ENCODE peak calls at places on chromosomes 16 and 17, in ten cellular contexts. One of them, this sample, is unnamed.

GRCh38 chr17:49556183-49556943 is 19.3 kb upstream of the NXPH3 start:
- DNase-seq in hepatocyte: peak; percentile 88
- DNase-seq in breast epithelium: peak; percentile 80
- DNase-seq in aorta: peak; percentile 81
- DNase-seq in MM.1S: peak; percentile 64
- DNase-seq in GM12878: no peak
- DNase-seq in tibial artery: peak; percentile 63
- DNase-seq in CD8-positive, alpha-beta memory T cell: peak; percentile 72
- DNase-seq in body of pancreas: peak; percentile 80
- DNase-seq in heart left ventricle: peak; percentile 73
- DNase-seq in this sample: no peak

GRCh38 chr17:72931163-72931562 is 161.3 kb downstream of the SLC39A11 start:
- DNase-seq in MM.1S: no peak
- DNase-seq in heart left ventricle: no peak
- DNase-seq in hepatocyte: no peak
- DNase-seq in aorta: no peak
- DNase-seq in breast epithelium: no peak
- DNase-seq in tibial artery: no peak
- DNase-seq in GM12878: peak; percentile 25
- DNase-seq in body of pancreas: peak; percentile 14
- DNase-seq in CD8-positive, alpha-beta memory T cell: peak; percentile 3
- DNase-seq in this sample: no peak

GRCh38 chr16:1876468-1876867 is 4.5 kb upstream of the MEIOB start:
- DNase-seq in aorta: no peak
- DNase-seq in hepatocyte: no peak
- DNase-seq in MM.1S: peak; percentile 86
- DNase-seq in breast epithelium: no peak
- DNase-seq in CD8-positive, alpha-beta memory T cell: no peak
- DNase-seq in body of pancreas: no peak
- DNase-seq in heart left ventricle: no peak
- DNase-seq in GM12878: peak; percentile 20
- DNase-seq in tibial artery: no peak
- DNase-seq in this sample: no peak

GRCh38 chr17:65987988-65988387 is 203.9 kb downstream of the CEP112 start:
- DNase-seq in aorta: no peak
- DNase-seq in MM.1S: peak; percentile 49
- DNase-seq in GM12878: peak; percentile 5
- DNase-seq in heart left ventricle: no peak
- DNase-seq in breast epithelium: no peak
- DNase-seq in tibial artery: no peak
- DNase-seq in body of pancreas: no peak
- DNase-seq in CD8-positive, alpha-beta memory T cell: no peak
- DNase-seq in hepatocyte: peak; percentile 35
- DNase-seq in this sample: peak; percentile 31

GRCh38 chr16:57795431-57795878 is 6.8 kb downstream of the KIFC3 start:
- DNase-seq in body of pancreas: peak; percentile 82
- DNase-seq in tibial artery: no peak
- DNase-seq in CD8-positive, alpha-beta memory T cell: peak; percentile 24
- DNase-seq in aorta: no peak
- DNase-seq in hepatocyte: peak; percentile 53
- DNase-seq in heart left ventricle: no peak
- DNase-seq in MM.1S: peak; percentile 85
- DNase-seq in GM12878: no peak
- DNase-seq in breast epithelium: no peak
- DNase-seq in this sample: no peak

GRCh38 chr16:88839745-88840588 is 16.8 kb downstream of the GALNS start:
- DNase-seq in MM.1S: no peak
- DNase-seq in heart left ventricle: no peak
- DNase-seq in tibial artery: no peak
- DNase-seq in hepatocyte: no peak
- DNase-seq in aorta: no peak
- DNase-seq in GM12878: no peak
- DNase-seq in body of pancreas: no peak
- DNase-seq in breast epithelium: no peak
- DNase-seq in CD8-positive, alpha-beta memory T cell: no peak
- DNase-seq in this sample: no peak

GRCh38 chr16:15482068-15482747 is 47.8 kb downstream of the BMERB1 start:
- DNase-seq in GM12878: no peak
- DNase-seq in breast epithelium: peak; percentile 62
- DNase-seq in hepatocyte: peak; percentile 89
- DNase-seq in CD8-positive, alpha-beta memory T cell: no peak
- DNase-seq in heart left ventricle: peak; percentile 46
- DNase-seq in body of pancreas: peak; percentile 87
- DNase-seq in MM.1S: no peak
- DNase-seq in tibial artery: no peak
- DNase-seq in aorta: peak; percentile 58
- DNase-seq in this sample: peak; percentile 16

GRCh38 chr16:728131-728889 is 1.4 kb downstream of the HAGHL start:
- DNase-seq in body of pancreas: peak; percentile 57
- DNase-seq in aorta: peak; percentile 82
- DNase-seq in CD8-positive, alpha-beta memory T cell: peak; percentile 81
- DNase-seq in tibial artery: peak; percentile 49
- DNase-seq in heart left ventricle: peak; percentile 70
- DNase-seq in GM12878: no peak
- DNase-seq in hepatocyte: peak; percentile 85
- DNase-seq in MM.1S: peak; percentile 93
- DNase-seq in breast epithelium: no peak
- DNase-seq in this sample: no peak

GRCh38 chr16:2773188-2773968 is 3.7 kb downstream of the ELOB start:
- DNase-seq in body of pancreas: peak; percentile 4
- DNase-seq in aorta: peak; percentile 18
- DNase-seq in tibial artery: no peak
- DNase-seq in MM.1S: no peak
- DNase-seq in breast epithelium: no peak
- DNase-seq in hepatocyte: no peak
- DNase-seq in CD8-positive, alpha-beta memory T cell: no peak
- DNase-seq in GM12878: no peak
- DNase-seq in heart left ventricle: no peak
- DNase-seq in this sample: no peak

GRCh38 chr17:83191388-83192160 is 112.2 kb downstream of the METRNL start:
- DNase-seq in body of pancreas: peak; percentile 2
- DNase-seq in aorta: peak; percentile 46
- DNase-seq in GM12878: no peak
- DNase-seq in tibial artery: peak; percentile 20
- DNase-seq in heart left ventricle: peak; percentile 17
- DNase-seq in MM.1S: no peak
- DNase-seq in CD8-positive, alpha-beta memory T cell: no peak
- DNase-seq in breast epithelium: no peak
- DNase-seq in hepatocyte: no peak
- DNase-seq in this sample: no peak

GRCh38 chr16:72224260-72224768 is 52.4 kb upstream of the PMFBP1 start:
- DNase-seq in hepatocyte: peak; percentile 47
- DNase-seq in GM12878: no peak
- DNase-seq in body of pancreas: peak; percentile 61
- DNase-seq in MM.1S: no peak
- DNase-seq in heart left ventricle: no peak
- DNase-seq in CD8-positive, alpha-beta memory T cell: no peak
- DNase-seq in tibial artery: no peak
- DNase-seq in breast epithelium: no peak
- DNase-seq in aorta: no peak
- DNase-seq in this sample: no peak

DNA sequence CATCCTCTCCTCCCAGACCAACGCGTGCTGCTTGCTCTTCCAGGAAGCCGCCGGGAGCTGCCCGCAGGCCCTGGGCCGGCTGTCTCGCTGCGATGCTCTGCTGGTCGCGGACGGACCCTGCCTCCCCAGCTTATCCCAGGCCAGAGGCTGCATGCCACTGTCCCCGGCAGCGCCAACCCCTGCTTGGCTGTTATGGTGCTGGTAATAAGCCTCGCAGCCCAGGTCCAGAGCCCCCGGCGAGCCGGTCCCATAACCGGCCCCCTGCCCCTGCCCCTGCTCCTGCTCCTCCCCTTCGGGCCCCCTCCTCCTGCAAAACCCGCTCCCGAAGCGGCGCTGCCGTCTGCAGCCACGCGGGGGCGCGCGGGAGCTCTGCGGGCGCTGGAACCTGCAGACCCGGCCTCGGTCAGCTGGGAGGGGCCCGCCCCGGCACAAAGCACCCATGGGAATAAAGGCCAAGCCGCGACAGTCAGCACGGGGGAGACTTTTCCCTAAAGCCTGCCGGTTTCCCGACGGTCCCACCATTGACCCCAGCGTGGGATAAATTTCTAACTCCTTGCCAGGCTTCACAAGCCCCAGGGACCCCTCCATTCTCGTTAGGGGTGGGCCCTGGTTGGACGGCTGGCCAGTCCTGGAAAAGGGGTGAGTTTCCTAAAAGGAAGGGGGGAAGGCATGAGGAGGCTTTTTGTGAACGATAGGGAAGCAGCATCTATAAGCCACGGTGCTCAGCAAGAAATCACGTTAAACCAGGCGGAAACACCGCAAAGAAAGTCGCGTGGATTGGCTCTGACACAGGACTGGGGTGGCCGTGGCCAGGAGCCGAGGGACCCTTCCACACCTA is 11.2 kb downstream of the ENPP7 start:
- DNase-seq in body of pancreas: peak; percentile 85
- DNase-seq in heart left ventricle: peak; percentile 69
- DNase-seq in GM12878: no peak
- DNase-seq in MM.1S: peak; percentile 38
- DNase-seq in tibial artery: peak; percentile 53
- DNase-seq in CD8-positive, alpha-beta memory T cell: peak; percentile 59
- DNase-seq in aorta: peak; percentile 78
- DNase-seq in hepatocyte: peak; percentile 91
- DNase-seq in breast epithelium: peak; percentile 73
- DNase-seq in this sample: peak; percentile 76
- H3K4me3 ChIP-seq in body of pancreas: no peak overlapping the region
- H3K4me3 ChIP-seq in heart left ventricle: no peak overlapping the region
- H3K4me3 ChIP-seq in GM12878: no peak overlapping the region
- H3K4me3 ChIP-seq in MM.1S: no peak overlapping the region
- H3K4me3 ChIP-seq in tibial artery: no peak overlapping the region
- H3K4me3 ChIP-seq in CD8-positive, alpha-beta memory T cell: no peak overlapping the region
- H3K4me3 ChIP-seq in aorta: no peak overlapping the region
- H3K4me3 ChIP-seq in hepatocyte: no peak overlapping the region
- H3K4me3 ChIP-seq in breast epithelium: peak overlapping the region; percentile 54
- H3K4me3 ChIP-seq in this sample: peak overlapping the region; percentile 74

GRCh38 chr16:66906916-66907836 is 11.5 kb downstream of the CDH16 start:
- DNase-seq in body of pancreas: no peak
- DNase-seq in breast epithelium: no peak
- DNase-seq in heart left ventricle: no peak
- DNase-seq in hepatocyte: no peak
- DNase-seq in aorta: no peak
- DNase-seq in MM.1S: no peak
- DNase-seq in CD8-positive, alpha-beta memory T cell: no peak
- DNase-seq in tibial artery: no peak
- DNase-seq in GM12878: no peak
- DNase-seq in this sample: no peak
- H3K27ac ChIP-seq in body of pancreas: no peak overlapping the region
- H3K27ac ChIP-seq in breast epithelium: no peak overlapping the region
- H3K27ac ChIP-seq in heart left ventricle: peak overlapping the region; percentile 98
- H3K27ac ChIP-seq in hepatocyte: no peak overlapping the region
- H3K27ac ChIP-seq in aorta: no peak overlapping the region
- H3K27ac ChIP-seq in MM.1S: no peak overlapping the region
- H3K27ac ChIP-seq in CD8-positive, alpha-beta memory T cell: no peak overlapping the region
- H3K27ac ChIP-seq in tibial artery: peak overlapping the region; percentile 91
- H3K27ac ChIP-seq in GM12878: no peak overlapping the region
- H3K27ac ChIP-seq in this sample: no peak overlapping the region

DNA sequence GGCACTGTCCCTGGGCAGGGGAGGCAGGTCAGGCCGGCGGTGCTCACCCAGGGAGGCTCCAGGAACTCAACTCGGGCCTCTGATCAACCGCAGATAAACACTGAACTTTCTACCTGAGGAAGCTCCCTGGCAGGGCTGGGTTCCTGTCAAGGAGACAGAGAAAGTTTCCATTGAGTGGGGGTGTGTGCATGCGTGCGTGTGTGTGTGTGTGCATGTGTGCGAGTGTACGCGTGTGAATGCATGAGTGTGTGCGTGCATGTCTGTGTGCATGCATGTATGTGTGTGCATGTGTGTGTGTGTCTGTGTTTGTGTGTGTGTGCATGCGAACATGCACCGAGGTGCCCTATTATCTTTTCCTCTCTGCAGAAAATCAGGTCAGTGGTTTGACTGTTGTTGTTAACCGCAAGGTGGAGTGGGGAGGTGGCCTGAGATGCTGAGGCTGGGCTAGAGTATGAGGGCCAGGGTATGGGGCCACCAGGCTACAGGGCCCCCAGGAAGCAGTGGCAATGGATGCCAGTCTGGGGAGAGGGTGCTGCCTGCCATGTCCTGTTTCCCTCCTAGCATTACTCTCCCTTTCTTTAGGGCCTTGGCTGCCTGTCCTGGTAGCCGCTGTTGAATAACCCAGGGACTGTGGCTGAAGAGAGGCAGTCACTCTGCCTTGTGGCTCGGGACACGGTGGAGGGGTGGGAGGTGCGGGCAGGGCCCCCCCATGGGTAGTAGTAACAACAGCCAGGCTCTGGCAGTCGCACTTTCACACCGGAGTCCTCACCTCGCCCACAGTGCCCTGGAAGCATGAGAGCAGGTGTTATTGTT is 24.0 kb downstream of the CCR7 start:
- DNase-seq in hepatocyte: peak; percentile 46
- DNase-seq in heart left ventricle: no peak
- DNase-seq in GM12878: no peak
- DNase-seq in aorta: no peak
- DNase-seq in CD8-positive, alpha-beta memory T cell: peak; percentile 85
- DNase-seq in MM.1S: no peak
- DNase-seq in tibial artery: no peak
- DNase-seq in body of pancreas: no peak
- DNase-seq in breast epithelium: peak; percentile 45
- DNase-seq in this sample: no peak
- H3K4me1 ChIP-seq in hepatocyte: peaks cover 36% of the 10 kb centered on the region
- H3K4me1 ChIP-seq in heart left ventricle: peaks cover 54% of the 10 kb centered on the region
- H3K4me1 ChIP-seq in GM12878: peaks cover 61% of the 10 kb centered on the region
- H3K4me1 ChIP-seq in aorta: no peaks in the 10 kb centered on the region
- H3K4me1 ChIP-seq in CD8-positive, alpha-beta memory T cell: peaks cover 93% of the 10 kb centered on the region
- H3K4me1 ChIP-seq in MM.1S: no peaks in the 10 kb centered on the region
- H3K4me1 ChIP-seq in tibial artery: peaks cover 10% of the 10 kb centered on the region
- H3K4me1 ChIP-seq in body of pancreas: peaks cover 49% of the 10 kb centered on the region
- H3K4me1 ChIP-seq in breast epithelium: peaks cover 42% of the 10 kb centered on the region
- H3K4me1 ChIP-seq in this sample: no peaks in the 10 kb centered on the region

GRCh38 chr16:85608887-85609286 is 4.2 kb upstream of the GSE1 start:
- DNase-seq in tibial artery: no peak
- DNase-seq in GM12878: no peak
- DNase-seq in body of pancreas: no peak
- DNase-seq in hepatocyte: no peak
- DNase-seq in MM.1S: no peak
- DNase-seq in aorta: no peak
- DNase-seq in heart left ventricle: no peak
- DNase-seq in breast epithelium: no peak
- DNase-seq in CD8-positive, alpha-beta memory T cell: no peak
- DNase-seq in this sample: no peak

GRCh38 chr16:85609539-85609938 is 3.6 kb upstream of the GSE1 start:
- DNase-seq in heart left ventricle: no peak
- DNase-seq in tibial artery: no peak
- DNase-seq in MM.1S: no peak
- DNase-seq in breast epithelium: no peak
- DNase-seq in hepatocyte: no peak
- DNase-seq in body of pancreas: no peak
- DNase-seq in aorta: no peak
- DNase-seq in CD8-positive, alpha-beta memory T cell: no peak
- DNase-seq in GM12878: no peak
- DNase-seq in this sample: no peak

GRCh38 chr16:85610446-85611204 is 2.5 kb upstream of the GSE1 start:
- DNase-seq in MM.1S: peak; percentile 60
- DNase-seq in hepatocyte: peak; percentile 94
- DNase-seq in aorta: peak; percentile 90
- DNase-seq in CD8-positive, alpha-beta memory T cell: peak; percentile 84
- DNase-seq in heart left ventricle: peak; percentile 86
- DNase-seq in breast epithelium: peak; percentile 92
- DNase-seq in GM12878: no peak
- DNase-seq in body of pancreas: peak; percentile 90
- DNase-seq in tibial artery: peak; percentile 91
- DNase-seq in this sample: peak; percentile 82

GRCh38 chr16:85611205-85611454 is 2.0 kb upstream of the GSE1 start:
- DNase-seq in heart left ventricle: peak; percentile 40
- DNase-seq in CD8-positive, alpha-beta memory T cell: no peak
- DNase-seq in body of pancreas: no peak
- DNase-seq in GM12878: no peak
- DNase-seq in MM.1S: no peak
- DNase-seq in hepatocyte: no peak
- DNase-seq in tibial artery: no peak
- DNase-seq in aorta: no peak
- DNase-seq in breast epithelium: no peak
- DNase-seq in this sample: no peak

GRCh38 chr16:85610059-85610445 is 3.1 kb upstream of the GSE1 start:
- DNase-seq in hepatocyte: no peak
- DNase-seq in tibial artery: no peak
- DNase-seq in CD8-positive, alpha-beta memory T cell: no peak
- DNase-seq in MM.1S: no peak
- DNase-seq in body of pancreas: no peak
- DNase-seq in heart left ventricle: no peak
- DNase-seq in aorta: no peak
- DNase-seq in breast epithelium: peak; percentile 82
- DNase-seq in GM12878: no peak
- DNase-seq in this sample: no peak
- H3K4me3 ChIP-seq in hepatocyte: no peak overlapping the region
- H3K4me3 ChIP-seq in tibial artery: no peak overlapping the region
- H3K4me3 ChIP-seq in CD8-positive, alpha-beta memory T cell: no peak overlapping the region
- H3K4me3 ChIP-seq in MM.1S: no peak overlapping the region
- H3K4me3 ChIP-seq in body of pancreas: no peak overlapping the region
- H3K4me3 ChIP-seq in heart left ventricle: no peak overlapping the region
- H3K4me3 ChIP-seq in aorta: no peak overlapping the region
- H3K4me3 ChIP-seq in breast epithelium: peak overlapping the region; percentile 79
- H3K4me3 ChIP-seq in GM12878: peak overlapping the region; percentile 1
- H3K4me3 ChIP-seq in this sample: no peak overlapping the region